ENCODE peak calls at places on chromosomes 12 and 14, in eight cellular contexts. One of them, this sample, is unnamed.

GRCh38 chr12:69027411-69027811 is 94.4 kb upstream of the CPM start:
- DNase-seq in astrocyte of the hippocampus: peak; percentile 64
- DNase-seq in RCC 7860: peak; percentile 52
- DNase-seq in epithelial cell of prostate: peak; percentile 24
- DNase-seq in M059J: peak; percentile 69
- DNase-seq in GM12892: no peak
- DNase-seq in head of caudate nucleus: no peak
- DNase-seq in left ventricle myocardium inferior: no peak
- DNase-seq in this sample: no peak

GRCh38 chr12:80411787-80412186 is 32.2 kb upstream of the PTPRQ start:
- DNase-seq in astrocyte of the hippocampus: no peak
- DNase-seq in RCC 7860: no peak
- DNase-seq in epithelial cell of prostate: no peak
- DNase-seq in M059J: no peak
- DNase-seq in GM12892: no peak
- DNase-seq in head of caudate nucleus: no peak
- DNase-seq in left ventricle myocardium inferior: no peak
- DNase-seq in this sample: no peak

GRCh38 chr14:30779210-30779609 is 95.1 kb upstream of the COCH start:
- DNase-seq in astrocyte of the hippocampus: peak; percentile 13
- DNase-seq in RCC 7860: no peak
- DNase-seq in epithelial cell of prostate: peak; percentile 31
- DNase-seq in M059J: peak; percentile 53
- DNase-seq in GM12892: no peak
- DNase-seq in head of caudate nucleus: no peak
- DNase-seq in left ventricle myocardium inferior: no peak
- DNase-seq in this sample: no peak

GRCh38 chr14:22886500-22887259 is 3.7 kb downstream of the REM2 start:
- DNase-seq in astrocyte of the hippocampus: peak; percentile 86
- DNase-seq in RCC 7860: peak; percentile 31
- DNase-seq in epithelial cell of prostate: no peak
- DNase-seq in M059J: peak; percentile 77
- DNase-seq in GM12892: peak; percentile 78
- DNase-seq in head of caudate nucleus: no peak
- DNase-seq in left ventricle myocardium inferior: peak; percentile 71
- DNase-seq in this sample: no peak

GRCh38 chr12:10826258-10826657 is at the start of gene TAS2R10:
- DNase-seq in astrocyte of the hippocampus: no peak
- DNase-seq in RCC 7860: no peak
- DNase-seq in epithelial cell of prostate: no peak
- DNase-seq in M059J: no peak
- DNase-seq in GM12892: no peak
- DNase-seq in head of caudate nucleus: no peak
- DNase-seq in left ventricle myocardium inferior: no peak
- DNase-seq in this sample: no peak

GRCh38 chr12:10016881-10017280 is 6.5 kb downstream of the CLEC12B start:
- DNase-seq in astrocyte of the hippocampus: no peak
- DNase-seq in RCC 7860: no peak
- DNase-seq in epithelial cell of prostate: no peak
- DNase-seq in M059J: peak; percentile 76
- DNase-seq in GM12892: no peak
- DNase-seq in head of caudate nucleus: no peak
- DNase-seq in left ventricle myocardium inferior: no peak
- DNase-seq in this sample: no peak

GRCh38 chr14:55438066-55438683 is 2.2 kb downstream of the TBPL2 start:
- DNase-seq in astrocyte of the hippocampus: peak; percentile 72
- DNase-seq in RCC 7860: peak; percentile 27
- DNase-seq in epithelial cell of prostate: no peak
- DNase-seq in M059J: peak; percentile 67
- DNase-seq in GM12892: no peak
- DNase-seq in head of caudate nucleus: peak; percentile 24
- DNase-seq in left ventricle myocardium inferior: no peak
- DNase-seq in this sample: no peak

GRCh38 chr12:113548467-113548866 is 76.8 kb upstream of the LHX5 start:
- DNase-seq in astrocyte of the hippocampus: no peak
- DNase-seq in RCC 7860: no peak
- DNase-seq in epithelial cell of prostate: no peak
- DNase-seq in M059J: no peak
- DNase-seq in GM12892: no peak
- DNase-seq in head of caudate nucleus: no peak
- DNase-seq in left ventricle myocardium inferior: no peak
- DNase-seq in this sample: no peak

GRCh38 chr14:104929268-104930230 is 4.9 kb downstream of the PLD4 start:
- DNase-seq in astrocyte of the hippocampus: no peak
- DNase-seq in RCC 7860: no peak
- DNase-seq in epithelial cell of prostate: no peak
- DNase-seq in M059J: no peak
- DNase-seq in GM12892: no peak
- DNase-seq in head of caudate nucleus: no peak
- DNase-seq in left ventricle myocardium inferior: peak; percentile 8
- DNase-seq in this sample: no peak

GRCh38 chr12:5944688-5945070 is 380 bp downstream of the ANO2 start:
- DNase-seq in astrocyte of the hippocampus: peak; percentile 30
- DNase-seq in RCC 7860: no peak
- DNase-seq in epithelial cell of prostate: no peak
- DNase-seq in M059J: no peak
- DNase-seq in GM12892: no peak
- DNase-seq in head of caudate nucleus: no peak
- DNase-seq in left ventricle myocardium inferior: no peak
- DNase-seq in this sample: no peak

GRCh38 chr12:54984602-54985376 is at the start of gene TESPA1:
- DNase-seq in astrocyte of the hippocampus: no peak
- DNase-seq in RCC 7860: no peak
- DNase-seq in epithelial cell of prostate: no peak
- DNase-seq in M059J: peak; percentile 41
- DNase-seq in GM12892: peak; percentile 37
- DNase-seq in head of caudate nucleus: no peak
- DNase-seq in left ventricle myocardium inferior: peak; percentile 60
- DNase-seq in this sample: peak; percentile 58

GRCh38 chr14:69625299-69626131 is 14.1 kb downstream of the SUSD6 start:
- DNase-seq in astrocyte of the hippocampus: peak; percentile 11
- DNase-seq in RCC 7860: no peak
- DNase-seq in epithelial cell of prostate: no peak
- DNase-seq in M059J: peak; percentile 37
- DNase-seq in GM12892: peak; percentile 47
- DNase-seq in head of caudate nucleus: peak; percentile 48
- DNase-seq in left ventricle myocardium inferior: peak; percentile 72
- DNase-seq in this sample: peak; percentile 91

GRCh38 chr14:61662001-61662400 is 33.3 kb upstream of the HIF1A start:
- DNase-seq in astrocyte of the hippocampus: no peak
- DNase-seq in RCC 7860: no peak
- DNase-seq in epithelial cell of prostate: no peak
- DNase-seq in M059J: no peak
- DNase-seq in GM12892: no peak
- DNase-seq in head of caudate nucleus: no peak
- DNase-seq in left ventricle myocardium inferior: no peak
- DNase-seq in this sample: no peak

GRCh38 chr14:39426605-39427004 is 5.6 kb downstream of the FBXO33 start:
- DNase-seq in astrocyte of the hippocampus: peak; percentile 64
- DNase-seq in RCC 7860: no peak
- DNase-seq in epithelial cell of prostate: no peak
- DNase-seq in M059J: peak; percentile 65
- DNase-seq in GM12892: no peak
- DNase-seq in head of caudate nucleus: no peak
- DNase-seq in left ventricle myocardium inferior: no peak
- DNase-seq in this sample: no peak

GRCh38 chr12:104788848-104789271 is 169.2 kb downstream of the SLC41A2 start:
- DNase-seq in astrocyte of the hippocampus: peak; percentile 34
- DNase-seq in RCC 7860: no peak
- DNase-seq in epithelial cell of prostate: no peak
- DNase-seq in M059J: peak; percentile 3
- DNase-seq in GM12892: no peak
- DNase-seq in head of caudate nucleus: no peak
- DNase-seq in left ventricle myocardium inferior: no peak
- DNase-seq in this sample: no peak

GRCh38 chr14:103072595-103073366 is 11.2 kb upstream of the LBHD2 start:
- DNase-seq in astrocyte of the hippocampus: no peak
- DNase-seq in RCC 7860: peak; percentile 93
- DNase-seq in epithelial cell of prostate: no peak
- DNase-seq in M059J: no peak
- DNase-seq in GM12892: no peak
- DNase-seq in head of caudate nucleus: no peak
- DNase-seq in left ventricle myocardium inferior: no peak
- DNase-seq in this sample: no peak

GRCh38 chr14:55701638-55702037 is 121.6 kb downstream of the KTN1 start:
- DNase-seq in astrocyte of the hippocampus: peak; percentile 65
- DNase-seq in RCC 7860: peak; percentile 77
- DNase-seq in epithelial cell of prostate: peak; percentile 60
- DNase-seq in M059J: peak; percentile 83
- DNase-seq in GM12892: no peak
- DNase-seq in head of caudate nucleus: no peak
- DNase-seq in left ventricle myocardium inferior: no peak
- DNase-seq in this sample: no peak

GRCh38 chr14:56124296-56124695 is 6.1 kb downstream of the PELI2 start:
- DNase-seq in astrocyte of the hippocampus: no peak
- DNase-seq in RCC 7860: no peak
- DNase-seq in epithelial cell of prostate: no peak
- DNase-seq in M059J: no peak
- DNase-seq in GM12892: no peak
- DNase-seq in head of caudate nucleus: no peak
- DNase-seq in left ventricle myocardium inferior: no peak
- DNase-seq in this sample: no peak

GRCh38 chr14:74395094-74395493 is 30.9 kb downstream of the SYNDIG1L start:
- DNase-seq in astrocyte of the hippocampus: no peak
- DNase-seq in RCC 7860: no peak
- DNase-seq in epithelial cell of prostate: no peak
- DNase-seq in M059J: no peak
- DNase-seq in GM12892: no peak
- DNase-seq in head of caudate nucleus: no peak
- DNase-seq in left ventricle myocardium inferior: no peak
- DNase-seq in this sample: no peak

GRCh38 chr12:61546296-61546695 is 713.9 kb upstream of the USP15 start:
- DNase-seq in astrocyte of the hippocampus: no peak
- DNase-seq in RCC 7860: no peak
- DNase-seq in epithelial cell of prostate: peak; percentile 18
- DNase-seq in M059J: no peak
- DNase-seq in GM12892: no peak
- DNase-seq in head of caudate nucleus: no peak
- DNase-seq in left ventricle myocardium inferior: no peak
- DNase-seq in this sample: no peak

GRCh38 chr12:109586385-109587296 is 13.0 kb downstream of the MVK start:
- DNase-seq in astrocyte of the hippocampus: no peak
- DNase-seq in RCC 7860: no peak
- DNase-seq in epithelial cell of prostate: no peak
- DNase-seq in M059J: no peak
- DNase-seq in GM12892: no peak
- DNase-seq in head of caudate nucleus: no peak
- DNase-seq in left ventricle myocardium inferior: no peak
- DNase-seq in this sample: no peak

GRCh38 chr14:31418440-31418839 is 1.9 kb downstream of the HEATR5A start:
- DNase-seq in astrocyte of the hippocampus: no peak
- DNase-seq in RCC 7860: no peak
- DNase-seq in epithelial cell of prostate: no peak
- DNase-seq in M059J: no peak
- DNase-seq in GM12892: no peak
- DNase-seq in head of caudate nucleus: no peak
- DNase-seq in left ventricle myocardium inferior: no peak
- DNase-seq in this sample: no peak

GRCh38 chr14:75654127-75654732 is 6.4 kb downstream of the ERG28 start:
- DNase-seq in astrocyte of the hippocampus: peak; percentile 83
- DNase-seq in RCC 7860: peak; percentile 14
- DNase-seq in epithelial cell of prostate: no peak
- DNase-seq in M059J: peak; percentile 58
- DNase-seq in GM12892: peak; percentile 41
- DNase-seq in head of caudate nucleus: peak; percentile 87
- DNase-seq in left ventricle myocardium inferior: peak; percentile 78
- DNase-seq in this sample: peak; percentile 21

GRCh38 chr12:118344829-118345228 is 27.9 kb downstream of the TAOK3 start:
- DNase-seq in astrocyte of the hippocampus: no peak
- DNase-seq in RCC 7860: no peak
- DNase-seq in epithelial cell of prostate: no peak
- DNase-seq in M059J: no peak
- DNase-seq in GM12892: no peak
- DNase-seq in head of caudate nucleus: no peak
- DNase-seq in left ventricle myocardium inferior: no peak
- DNase-seq in this sample: no peak

GRCh38 chr14:97459180-97459579 is 662.0 kb downstream of the VRK1 start:
- DNase-seq in astrocyte of the hippocampus: no peak
- DNase-seq in RCC 7860: no peak
- DNase-seq in epithelial cell of prostate: no peak
- DNase-seq in M059J: no peak
- DNase-seq in GM12892: no peak
- DNase-seq in head of caudate nucleus: no peak
- DNase-seq in left ventricle myocardium inferior: no peak
- DNase-seq in this sample: no peak

GRCh38 chr12:107368586-107368985 is 275.2 kb upstream of the CRY1 start:
- DNase-seq in astrocyte of the hippocampus: no peak
- DNase-seq in RCC 7860: no peak
- DNase-seq in epithelial cell of prostate: no peak
- DNase-seq in M059J: no peak
- DNase-seq in GM12892: no peak
- DNase-seq in head of caudate nucleus: no peak
- DNase-seq in left ventricle myocardium inferior: no peak
- DNase-seq in this sample: no peak

GRCh38 chr12:120742207-120742536 is 16.5 kb downstream of the ACADS start:
- DNase-seq in astrocyte of the hippocampus: no peak
- DNase-seq in RCC 7860: no peak
- DNase-seq in epithelial cell of prostate: no peak
- DNase-seq in M059J: no peak
- DNase-seq in GM12892: no peak
- DNase-seq in head of caudate nucleus: no peak
- DNase-seq in left ventricle myocardium inferior: peak; percentile 40
- DNase-seq in this sample: no peak

GRCh38 chr12:12172106-12172511 is 94.7 kb downstream of the LRP6 start:
- DNase-seq in astrocyte of the hippocampus: peak; percentile 53
- DNase-seq in RCC 7860: peak; percentile 26
- DNase-seq in epithelial cell of prostate: peak; percentile 41
- DNase-seq in M059J: peak; percentile 80
- DNase-seq in GM12892: no peak
- DNase-seq in head of caudate nucleus: no peak
- DNase-seq in left ventricle myocardium inferior: no peak
- DNase-seq in this sample: no peak

GRCh38 chr14:88478931-88479330 is 75.9 kb downstream of the PTPN21 start:
- DNase-seq in astrocyte of the hippocampus: no peak
- DNase-seq in RCC 7860: no peak
- DNase-seq in epithelial cell of prostate: no peak
- DNase-seq in M059J: no peak
- DNase-seq in GM12892: no peak
- DNase-seq in head of caudate nucleus: no peak
- DNase-seq in left ventricle myocardium inferior: no peak
- DNase-seq in this sample: no peak

GRCh38 chr14:99737451-99737951 is 53.4 kb downstream of the CYP46A1 start:
- DNase-seq in astrocyte of the hippocampus: peak; percentile 57
- DNase-seq in RCC 7860: no peak
- DNase-seq in epithelial cell of prostate: no peak
- DNase-seq in M059J: peak; percentile 74
- DNase-seq in GM12892: no peak
- DNase-seq in head of caudate nucleus: peak; percentile 42
- DNase-seq in left ventricle myocardium inferior: peak; percentile 68
- DNase-seq in this sample: no peak

GRCh38 chr14:68807987-68808386 is 15.1 kb upstream of the ZFP36L1 start:
- DNase-seq in astrocyte of the hippocampus: no peak
- DNase-seq in RCC 7860: no peak
- DNase-seq in epithelial cell of prostate: no peak
- DNase-seq in M059J: no peak
- DNase-seq in GM12892: no peak
- DNase-seq in head of caudate nucleus: no peak
- DNase-seq in left ventricle myocardium inferior: no peak
- DNase-seq in this sample: no peak

GRCh38 chr12:46209165-46209564 is 59.7 kb downstream of the SLC38A1 start:
- DNase-seq in astrocyte of the hippocampus: peak; percentile 36
- DNase-seq in RCC 7860: no peak
- DNase-seq in epithelial cell of prostate: no peak
- DNase-seq in M059J: peak; percentile 55
- DNase-seq in GM12892: no peak
- DNase-seq in head of caudate nucleus: no peak
- DNase-seq in left ventricle myocardium inferior: no peak
- DNase-seq in this sample: no peak